ENCODE peak calls at places on chromosomes 16 and 17, in eight cellular contexts. Z, U, J, R, M, G, F and A are unnamed samples.

GRCh38 chr16:12002447-12003006 is 26.0 kb downstream of the SNX29 start:
- DNase-seq in Z (peak), U (peak), J (peak), R (no peak), M (no peak), G (no peak), F (peak), A (no peak)

GRCh38 chr16:79607587-79607986 is 7.0 kb upstream of the MAF start:
- DNase-seq in Z (peak), U (peak), J (peak), R (no peak), M (no peak), G (no peak), F (no peak), A (no peak)

GRCh38 chr17:83147285-83147684 is 67.9 kb downstream of the METRNL start:
- DNase-seq in Z (no peak), U (no peak), J (no peak), R (no peak), M (no peak), G (no peak), F (no peak), A (no peak)

GRCh38 chr16:85166281-85166680 is 54.0 kb upstream of the CIBAR2 start:
- DNase-seq in Z (peak), U (no peak), J (no peak), R (no peak), M (no peak), G (peak), F (no peak), A (no peak)

GRCh38 chr16:65083181-65083845 is 38.5 kb downstream of the CDH11 start:
- DNase-seq in Z (peak), U (peak), J (peak), R (no peak), M (no peak), G (no peak), F (no peak), A (no peak)

GRCh38 chr16:24848065-24848464 is 2.3 kb downstream of the SLC5A11 start:
- DNase-seq in Z (peak), U (peak), J (peak), R (no peak), M (no peak), G (no peak), F (no peak), A (no peak)

GRCh38 chr16:25988089-25988488 is 296.3 kb downstream of the HS3ST4 start:
- DNase-seq in Z (no peak), U (no peak), J (no peak), R (no peak), M (no peak), G (no peak), F (no peak), A (no peak)

GRCh38 chr16:87648236-87648635 is 45.9 kb downstream of the JPH3 start:
- DNase-seq in Z (no peak), U (no peak), J (no peak), R (no peak), M (no peak), G (peak), F (no peak), A (no peak)

GRCh38 chr17:71983828-71984227 is 137.0 kb upstream of the SOX9 start:
- DNase-seq in Z (no peak), U (no peak), J (no peak), R (no peak), M (no peak), G (no peak), F (no peak), A (no peak)

GRCh38 chr17:73131993-73132595 is 32.7 kb upstream of the SSTR2 start:
- DNase-seq in Z (no peak), U (no peak), J (no peak), R (peak), M (no peak), G (no peak), F (no peak), A (no peak)

GRCh38 chr17:49217651-49218413 is 7.3 kb downstream of the ABI3 start:
- DNase-seq in Z (no peak), U (no peak), J (no peak), R (peak), M (no peak), G (no peak), F (peak), A (no peak)

GRCh38 chr17:44348234-44348987 is 3.3 kb downstream of the GRN start:
- DNase-seq in Z (peak), U (peak), J (peak), R (peak), M (no peak), G (no peak), F (no peak), A (no peak)

GRCh38 chr17:78917451-78918307 is 7.5 kb downstream of the TIMP2 start:
- DNase-seq in Z (no peak), U (no peak), J (no peak), R (no peak), M (no peak), G (no peak), F (no peak), A (no peak)

GRCh38 chr17:29588561-29589411 is 662 bp downstream of the GIT1 start:
- DNase-seq in Z (peak), U (no peak), J (no peak), R (peak), M (no peak), G (no peak), F (peak), A (no peak)

GRCh38 chr17:41540921-41541625 is 13.0 kb upstream of the KRT19 start:
- DNase-seq in Z (peak), U (no peak), J (no peak), R (no peak), M (no peak), G (no peak), F (no peak), A (no peak)

GRCh38 chr17:7836596-7837374 is 2.8 kb downstream of the KDM6B start:
- DNase-seq in Z (peak), U (peak), J (peak), R (peak), M (peak), G (peak), F (peak), A (peak)

GRCh38 chr16:20225334-20225733 is 102.0 kb downstream of the GP2 start:
- DNase-seq in Z (no peak), U (no peak), J (no peak), R (no peak), M (no peak), G (no peak), F (no peak), A (no peak)

GRCh38 chr17:27889711-27890251 is 3.4 kb downstream of the LYRM9 start:
- DNase-seq in Z (no peak), U (no peak), J (no peak), R (no peak), M (no peak), G (no peak), F (no peak), A (no peak)

GRCh38 chr16:2250652-2251280 is 621 bp downstream of the ECI1 start:
- DNase-seq in Z (no peak), U (peak), J (peak), R (no peak), M (no peak), G (no peak), F (no peak), A (no peak)

GRCh38 chr17:50883850-50884291 is 17.7 kb upstream of the TOB1 start:
- DNase-seq in Z (no peak), U (no peak), J (no peak), R (peak), M (no peak), G (no peak), F (no peak), A (no peak)

GRCh38 chr17:16275024-16275423 is 58.0 kb downstream of the PIGL start:
- DNase-seq in Z (no peak), U (no peak), J (no peak), R (no peak), M (no peak), G (no peak), F (no peak), A (no peak)

GRCh38 chr17:27666831-27667560 is 36.0 kb downstream of the LGALS9 start:
- DNase-seq in Z (no peak), U (no peak), J (no peak), R (no peak), M (no peak), G (no peak), F (no peak), A (no peak)

GRCh38 chr16:85594621-85595298 is 18.4 kb upstream of the GSE1 start:
- DNase-seq in Z (no peak), U (no peak), J (no peak), R (no peak), M (no peak), G (no peak), F (no peak), A (no peak)

GRCh38 chr16:56350491-56351405 is 74.6 kb downstream of the AMFR start:
- DNase-seq in Z (no peak), U (no peak), J (no peak), R (no peak), M (no peak), G (peak), F (no peak), A (no peak)

GRCh38 chr17:29977836-29978235 is 36.4 kb downstream of the EFCAB5 start:
- DNase-seq in Z (peak), U (peak), J (peak), R (no peak), M (no peak), G (no peak), F (no peak), A (peak)

GRCh38 chr16:11256657-11257130 is 690 bp upstream of the SOCS1 start:
- DNase-seq in Z (peak), U (peak), J (peak), R (no peak), M (no peak), G (peak), F (peak), A (no peak)

GRCh38 chr17:47704116-47704515 is 10.2 kb downstream of the TBKBP1 start:
- DNase-seq in Z (no peak), U (no peak), J (no peak), R (peak), M (no peak), G (no peak), F (no peak), A (no peak)

GRCh38 chr17:50562266-50563094 is 2.0 kb downstream of the CACNA1G start:
- DNase-seq in Z (no peak), U (no peak), J (no peak), R (no peak), M (no peak), G (no peak), F (no peak), A (no peak)

GRCh38 chr17:42917236-42917603 is 16.6 kb downstream of the G6PC1 start:
- DNase-seq in Z (no peak), U (peak), J (no peak), R (no peak), M (no peak), G (no peak), F (no peak), A (no peak)

GRCh38 chr16:50938923-50939322 is 197.0 kb downstream of the CYLD start:
- DNase-seq in Z (no peak), U (no peak), J (no peak), R (no peak), M (no peak), G (no peak), F (no peak), A (no peak)

GRCh38 chr17:40364906-40365305 is 369 bp upstream of the GJD3 start:
- DNase-seq in Z (no peak), U (no peak), J (no peak), R (no peak), M (no peak), G (no peak), F (no peak), A (no peak)
- H3K4me3 ChIP-seq in Z (no peak), U (peak), J (no peak), R (no peak), M (no peak), G (no peak), F (peak), A (no peak)

GRCh38 chr16:72926671-72927070 is 121.3 kb downstream of the ZFHX3 start:
- DNase-seq in Z (no peak), U (no peak), J (no peak), R (no peak), M (no peak), G (no peak), F (no peak), A (no peak)

GRCh38 chr16:72924918-72925630 is 122.9 kb downstream of the ZFHX3 start:
- DNase-seq in Z (no peak), U (no peak), J (no peak), R (no peak), M (peak), G (no peak), F (no peak), A (no peak)

GRCh38 chr16:72928089-72928981 is 119.6 kb downstream of the ZFHX3 start:
- DNase-seq in Z (no peak), U (no peak), J (no peak), R (no peak), M (no peak), G (no peak), F (no peak), A (no peak)

GRCh38 chr16:72925631-72925979 is 122.3 kb downstream of the ZFHX3 start:
- DNase-seq in Z (no peak), U (no peak), J (no peak), R (no peak), M (no peak), G (no peak), F (no peak), A (no peak)

GRCh38 chr16:72927199-72928088 is 120.5 kb downstream of the ZFHX3 start:
- DNase-seq in Z (peak), U (peak), J (peak), R (no peak), M (peak), G (peak), F (no peak), A (peak)
- H3K4me3 ChIP-seq in Z (no peak), U (no peak), J (no peak), R (no peak), M (no peak), G (no peak), F (no peak), A (no peak)

GRCh38 chr17:81931557-81932332 is 4.2 kb upstream of the MAFG start:
- DNase-seq in Z (no peak), U (no peak), J (no peak), R (no peak), M (no peak), G (no peak), F (no peak), A (no peak)
- H3K4me3 ChIP-seq in Z (no peak), U (no peak), J (no peak), R (no peak), M (no peak), G (no peak), F (no peak), A (no peak)

DNA sequence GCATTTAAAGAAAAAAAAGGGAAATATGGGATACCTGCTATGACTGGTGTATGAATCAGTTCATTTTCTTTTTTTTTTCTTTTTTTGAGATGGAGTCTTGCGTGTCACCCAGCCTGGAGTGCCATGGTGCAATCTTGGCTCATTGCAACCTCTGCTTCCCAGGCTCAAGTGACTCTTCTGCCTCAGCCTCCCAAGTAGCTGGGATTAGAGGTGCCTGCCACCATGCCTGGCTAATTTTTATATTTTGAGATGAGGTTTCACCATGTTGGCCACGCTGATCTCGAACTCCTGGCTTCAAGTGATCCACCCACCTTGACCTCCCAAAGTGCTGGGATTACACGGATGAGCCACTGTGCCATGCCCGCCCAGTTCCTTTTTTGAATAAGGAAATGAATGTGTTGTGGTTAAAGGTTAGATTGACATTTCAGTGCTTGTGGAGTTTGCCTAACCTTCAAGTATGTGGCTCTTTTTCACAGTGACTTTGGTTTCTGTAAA is 7.7 kb downstream of the HAPSTR1 start:
- DNase-seq in Z (peak), U (peak), J (peak), R (no peak), M (no peak), G (no peak), F (no peak), A (no peak)
- H3K4me3 ChIP-seq in Z (no peak), U (no peak), J (no peak), R (no peak), M (no peak), G (no peak), F (no peak), A (no peak)

DNA sequence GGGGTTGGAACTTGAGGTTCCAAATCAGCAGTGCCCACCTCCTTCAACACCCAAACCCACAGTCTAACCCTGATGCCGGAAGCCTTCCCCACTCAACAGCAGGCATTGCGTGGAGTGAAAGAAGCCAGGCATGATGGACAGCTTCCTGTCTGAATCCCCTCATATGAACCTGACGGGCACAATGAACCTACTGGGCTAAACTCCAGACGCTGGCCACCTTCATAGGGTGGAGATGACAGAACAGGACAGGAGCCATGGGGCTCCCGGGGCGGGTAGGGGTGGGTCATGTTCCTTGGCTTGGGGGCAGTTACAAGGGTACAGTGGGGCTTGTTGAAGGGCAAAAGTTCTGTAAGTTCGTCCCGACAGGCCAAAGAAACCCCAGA is 460 bp upstream of the HSBP1 start:
- DNase-seq in Z (no peak), U (no peak), J (no peak), R (no peak), M (no peak), G (no peak), F (no peak), A (no peak)
- H3K4me3 ChIP-seq in Z (no peak), U (peak), J (peak), R (peak), M (peak), G (peak), F (peak), A (no peak)